ENCODE peak calls at places on chromosomes 12 and 14, in ten cellular contexts. R is neuronal stem cell; G is thyroid gland; T is naive thymus-derived CD4-positive, alpha-beta T cell; I is WERI-Rb-1; B is SK-N-SH; J is GM23248; N is psoas muscle; F is Caco-2; C is uterus. X is an unnamed sample. For H3K27me3, the result is how much of the 10 kb centered on the place peaks cover.

GRCh38 chr12:55797068-55797467 is 20.5 kb downstream of the SARNP start:
- DNase-seq in F (peak), T (peak), C (peak), B (peak), R (peak), N (no peak), G (peak), I (peak), J (peak), X (peak)

GRCh38 chr14:90808759-90809529 is 7.3 kb downstream of the TTC7B start:
- DNase-seq in C (no peak), R (no peak), J (peak), N (peak), F (no peak), B (no peak), G (no peak), T (no peak), I (no peak), X (no peak)

GRCh38 chr12:51593539-51593938 is 2.5 kb downstream of the SCN8A start:
- DNase-seq in R (peak), J (peak), N (no peak), F (peak), B (no peak), T (peak), C (no peak), I (no peak), G (peak), X (peak)

GRCh38 chr12:113159937-113160336 is 10.4 kb downstream of the CFAP73 start:
- DNase-seq in I (peak), F (no peak), R (no peak), G (no peak), T (no peak), B (no peak), C (no peak), J (no peak), N (no peak), X (no peak)

GRCh38 chr14:92408186-92408585 is 85.2 kb downstream of the SLC24A4 start:
- DNase-seq in C (no peak), N (no peak), I (no peak), F (no peak), J (peak), G (no peak), B (no peak), R (no peak), T (no peak), X (peak)

GRCh38 chr12:90987101-90987500 is 17.7 kb downstream of the EPYC start:
- DNase-seq in F (peak), N (no peak), G (no peak), J (no peak), T (no peak), R (no peak), C (no peak), B (no peak), I (no peak), X (no peak)

GRCh38 chr12:74424778-74425177 is 112.9 kb upstream of the ATXN7L3B start:
- DNase-seq in I (no peak), F (no peak), N (no peak), J (no peak), R (no peak), C (no peak), B (no peak), T (no peak), G (no peak), X (no peak)

GRCh38 chr12:14332482-14332881 is 33.0 kb upstream of the ATF7IP start:
- DNase-seq in N (no peak), T (no peak), I (no peak), G (no peak), F (no peak), J (no peak), B (no peak), R (no peak), C (no peak), X (no peak)

GRCh38 chr12:91040356-91040755 is 17.5 kb downstream of the KERA start:
- DNase-seq in B (no peak), N (no peak), C (no peak), T (no peak), F (no peak), R (no peak), G (no peak), J (peak), I (no peak), X (no peak)

GRCh38 chr12:113184098-113184899 is 979 bp downstream of the DDX54 start:
- DNase-seq in G (no peak), T (no peak), J (no peak), N (no peak), I (no peak), B (no peak), C (no peak), F (no peak), R (no peak), X (no peak)

GRCh38 chr12:2523881-2524561 is 270.7 kb upstream of the FKBP4 start:
- DNase-seq in G (no peak), I (peak), C (no peak), R (no peak), N (no peak), T (no peak), F (no peak), B (no peak), J (no peak), X (no peak)

GRCh38 chr12:27922591-27923139 is 49.9 kb downstream of the PTHLH start:
- DNase-seq in N (no peak), F (no peak), T (no peak), G (no peak), B (no peak), I (no peak), J (peak), C (peak), R (no peak), X (no peak)

GRCh38 chr12:122138181-122138580 is 35.8 kb downstream of the IL31 start:
- DNase-seq in C (no peak), R (no peak), F (no peak), N (no peak), I (no peak), T (no peak), G (peak), B (no peak), J (no peak), X (peak)

GRCh38 chr12:52782502-52782901 is 5.4 kb upstream of the KRT76 start:
- DNase-seq in G (no peak), C (no peak), T (no peak), N (no peak), J (no peak), B (no peak), R (no peak), I (no peak), F (no peak), X (no peak)

GRCh38 chr14:65304963-65305362 is 107.6 kb upstream of the FUT8 start:
- DNase-seq in N (no peak), F (no peak), C (no peak), R (no peak), T (no peak), I (no peak), J (no peak), B (no peak), G (no peak), X (no peak)

GRCh38 chr14:65308536-65308935 is 104.0 kb upstream of the FUT8 start:
- DNase-seq in J (no peak), B (no peak), I (no peak), C (no peak), F (no peak), G (no peak), T (no peak), N (no peak), R (no peak), X (no peak)

GRCh38 chr14:65312859-65313258 is 99.7 kb upstream of the FUT8 start:
- DNase-seq in I (no peak), G (no peak), T (no peak), N (no peak), C (no peak), B (no peak), R (no peak), J (no peak), F (no peak), X (no peak)

GRCh38 chr14:65310568-65310967 is 102.0 kb upstream of the FUT8 start:
- DNase-seq in I (no peak), G (no peak), F (no peak), B (no peak), J (no peak), T (no peak), N (no peak), R (no peak), C (no peak), X (no peak)
- H3K27me3 ChIP-seq in I (under half), G (under half), F (under half), B (under half), J (under half), T (under half), N (under half), R (under half), C (under half), X (under half)

GRCh38 chr14:23404331-23404900 is 3.7 kb downstream of the MYH6 start:
- DNase-seq in B (no peak), C (no peak), J (no peak), N (peak), F (no peak), G (no peak), T (no peak), I (no peak), R (no peak), X (no peak)

GRCh38 chr14:23403908-23404307 is 4.2 kb downstream of the MYH6 start:
- DNase-seq in J (no peak), B (no peak), N (no peak), F (no peak), T (no peak), I (no peak), G (no peak), R (no peak), C (no peak), X (no peak)

GRCh38 chr14:23403139-23403438 is 5.0 kb downstream of the MYH6 start:
- DNase-seq in R (no peak), C (no peak), I (no peak), J (no peak), T (no peak), F (no peak), N (no peak), B (no peak), G (no peak), X (no peak)

GRCh38 chr14:23401331-23401730 is 6.7 kb downstream of the MYH6 start:
- DNase-seq in G (no peak), N (peak), R (no peak), B (no peak), F (no peak), J (no peak), T (no peak), C (no peak), I (no peak), X (no peak)

DNA sequence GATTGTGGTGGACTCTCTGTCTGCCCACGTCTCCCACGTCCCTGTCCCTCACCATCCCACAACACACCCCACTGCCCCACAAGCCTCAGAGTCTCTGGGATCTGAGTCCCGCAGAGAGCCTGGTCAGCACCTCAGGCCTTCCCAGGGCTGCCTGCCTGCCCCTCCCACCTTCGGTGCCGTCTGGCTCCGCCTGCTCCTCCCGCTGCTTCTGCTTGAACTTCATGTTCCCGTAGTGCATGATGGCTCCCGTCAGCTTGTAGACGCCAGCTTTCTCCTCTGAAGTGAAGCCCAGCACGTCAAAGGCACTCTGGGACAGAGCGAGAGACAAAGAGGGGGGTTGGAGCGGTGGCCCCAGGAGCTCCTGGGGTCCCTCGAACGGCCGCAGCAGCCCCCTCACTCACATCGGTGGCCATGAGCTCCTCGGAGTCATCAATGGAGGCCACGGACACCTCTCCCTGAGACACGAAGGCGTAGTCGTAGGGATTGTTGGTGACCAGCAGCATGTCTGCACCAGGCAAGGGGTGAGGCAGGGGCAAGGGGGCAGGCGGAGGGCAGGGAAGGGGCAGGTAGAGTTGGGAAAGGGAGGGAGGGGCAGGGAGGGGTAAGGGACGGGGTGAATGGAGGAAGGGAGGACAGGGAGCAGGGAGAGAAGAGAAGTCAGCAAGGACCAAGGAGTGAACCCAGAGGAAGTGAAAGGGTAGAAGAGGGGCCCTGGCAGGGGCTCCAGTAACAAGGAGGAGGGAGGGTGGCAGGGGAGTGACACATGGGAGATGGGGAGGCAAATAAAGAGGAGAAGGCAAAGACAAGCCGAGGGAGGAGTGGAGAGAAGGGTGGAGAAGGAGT is 5.6 kb downstream of the MYH6 start:
- DNase-seq in I (no peak), T (no peak), B (no peak), N (peak), J (peak), R (no peak), F (no peak), C (no peak), G (peak), X (peak)
- H3K27me3 ChIP-seq in I (under half), T (under half), B (under half), N (under half), J (under half), R (under half), F (under half), C (under half), G (under half), X (under half)

GRCh38 chr14:100988956-100989355 is 85.4 kb upstream of the RTL1 start:
- DNase-seq in T (no peak), R (no peak), C (no peak), G (no peak), N (no peak), I (no peak), F (no peak), J (no peak), B (no peak), X (no peak)
- H3K27me3 ChIP-seq in T (under half), R (under half), C (under half), G (under half), N (under half), I (under half), F (under half), J (under half), B (under half), X (under half)

GRCh38 chr14:98404811-98405210 is 867.2 kb downstream of the BCL11B start:
- DNase-seq in F (no peak), N (no peak), B (no peak), G (no peak), C (no peak), T (no peak), J (no peak), I (peak), R (no peak), X (no peak)

GRCh38 chr14:98412431-98412830 is 859.6 kb downstream of the BCL11B start:
- DNase-seq in F (no peak), N (no peak), T (no peak), I (no peak), B (no peak), R (no peak), C (no peak), G (no peak), J (no peak), X (no peak)

GRCh38 chr14:98408024-98408555 is 863.9 kb downstream of the BCL11B start:
- DNase-seq in F (no peak), N (no peak), I (no peak), G (no peak), T (no peak), R (no peak), J (no peak), B (no peak), C (no peak), X (no peak)

GRCh38 chr14:98411154-98411553 is 860.8 kb downstream of the BCL11B start:
- DNase-seq in R (no peak), C (no peak), J (no peak), T (no peak), N (no peak), F (no peak), G (no peak), I (no peak), B (no peak), X (no peak)

GRCh38 chr14:98408713-98409112 is 863.3 kb downstream of the BCL11B start:
- DNase-seq in T (no peak), N (no peak), J (no peak), I (no peak), F (no peak), C (no peak), G (no peak), B (no peak), R (no peak), X (no peak)
- H3K27me3 ChIP-seq in T (under half), N (under half), J (under half), I (half or more), F (under half), C (under half), G (under half), B (under half), R (under half), X (under half)

DNA sequence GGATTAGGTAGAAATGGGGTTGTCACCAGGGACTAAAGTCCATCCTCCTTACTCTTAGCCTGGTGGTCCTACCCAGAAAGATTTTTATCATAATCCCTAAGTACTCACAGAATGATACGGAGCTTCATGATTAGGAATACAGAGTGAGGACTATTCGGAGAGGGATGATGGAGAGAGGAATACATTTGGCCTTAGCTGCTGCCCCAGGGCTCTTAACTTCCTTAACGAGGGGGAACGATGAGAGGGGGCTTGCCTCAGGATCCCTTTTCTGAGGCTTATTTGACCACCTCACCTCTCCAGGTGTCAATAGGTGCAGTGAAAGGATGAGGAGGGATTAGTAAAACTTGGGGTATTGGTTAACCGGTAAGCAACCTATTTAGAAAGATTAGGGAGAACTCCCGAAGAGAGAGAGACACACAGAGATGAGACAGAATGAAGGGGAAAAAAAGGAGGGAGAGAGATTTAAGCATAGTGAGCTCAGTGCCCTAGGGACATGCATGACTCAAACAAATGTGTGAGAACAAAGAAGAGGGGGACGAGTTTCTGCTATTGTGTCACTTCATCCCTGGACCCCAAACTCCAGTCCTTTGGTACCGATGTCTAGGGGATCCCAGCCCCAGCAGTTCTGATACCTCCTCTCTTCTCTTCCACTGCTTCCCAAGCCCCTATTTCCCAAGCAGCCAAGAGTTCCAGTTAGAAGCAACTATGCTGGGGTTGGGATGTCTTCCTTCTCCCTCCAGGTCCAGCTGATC is 1.1 kb downstream of the NFE2 start:
- DNase-seq in F (no peak), R (no peak), T (no peak), I (no peak), J (peak), N (no peak), G (no peak), C (no peak), B (no peak), X (no peak)
- H3K27me3 ChIP-seq in F (under half), R (under half), T (under half), I (under half), J (under half), N (under half), G (under half), C (under half), B (under half), X (under half)

GRCh38 chr14:22456986-22457594 is 131.9 kb downstream of the DAD1 start:
- DNase-seq in I (no peak), F (no peak), B (no peak), C (no peak), N (no peak), J (no peak), R (no peak), T (no peak), G (no peak), X (no peak)
- H3K27me3 ChIP-seq in I (under half), F (under half), B (under half), C (under half), N (under half), J (half or more), R (under half), T (under half), G (under half), X (under half)

DNA sequence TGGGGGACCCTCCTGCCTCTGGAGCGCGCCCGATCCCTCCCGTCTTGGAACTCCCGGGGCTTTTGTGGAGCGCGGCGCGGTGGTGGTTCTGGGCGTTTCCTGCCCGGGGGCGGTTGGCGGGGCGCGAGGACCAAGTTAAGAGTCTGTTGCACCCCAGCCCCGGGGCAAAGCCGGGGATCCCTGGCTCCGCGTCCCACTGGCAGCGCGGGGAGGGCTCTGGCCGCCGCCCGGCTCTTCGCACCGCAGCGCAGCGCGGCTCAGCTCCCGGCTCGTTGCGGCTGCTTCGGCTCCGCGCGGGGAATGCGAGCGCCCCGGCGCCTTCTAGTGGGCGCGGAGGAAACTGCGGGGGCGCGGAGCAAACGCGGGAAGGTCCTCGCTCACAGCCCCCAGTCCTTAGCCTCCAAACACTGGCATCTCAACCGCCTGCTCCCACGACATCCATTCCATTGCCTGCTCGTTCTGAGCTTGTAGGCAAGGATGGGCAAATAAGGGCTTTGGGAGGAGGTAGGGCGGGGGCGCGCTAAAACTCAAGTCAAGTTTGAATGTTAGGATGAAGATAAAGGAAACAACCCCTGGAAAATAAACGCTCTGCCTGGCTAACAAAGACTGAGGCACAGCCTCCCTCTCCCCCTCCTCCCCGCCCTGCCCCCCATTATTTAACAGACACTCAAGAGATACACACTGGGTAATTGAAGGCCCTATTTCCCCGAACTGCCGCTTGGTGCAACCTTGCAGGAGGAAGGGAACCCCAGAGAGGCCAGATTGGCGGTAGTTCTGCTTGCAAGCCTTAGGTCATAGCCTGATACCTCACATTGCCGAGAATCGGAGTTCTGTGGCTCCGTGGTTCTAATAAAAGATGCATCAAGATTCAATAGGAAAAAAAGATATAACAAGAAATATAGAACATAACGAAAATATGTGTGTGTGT is at the start of gene B4GALNT1:
- DNase-seq in J (peak), R (peak), I (peak), C (peak), G (peak), F (peak), N (peak), T (peak), B (peak), X (peak)
- H3K27me3 ChIP-seq in J (under half), R (under half), I (under half), C (under half), G (under half), F (under half), N (under half), T (under half), B (under half), X (half or more)

GRCh38 chr12:6825398-6826124 is 2.6 kb upstream of the P3H3 start:
- DNase-seq in G (peak), T (peak), C (peak), B (peak), N (peak), F (peak), I (peak), R (peak), J (peak), X (peak)

GRCh38 chr12:6826734-6827436 is 1.3 kb upstream of the P3H3 start:
- DNase-seq in N (no peak), R (no peak), I (peak), T (no peak), B (no peak), C (no peak), G (no peak), F (no peak), J (no peak), X (no peak)

GRCh38 chr12:6824962-6825381 is 3.2 kb upstream of the P3H3 start:
- DNase-seq in T (no peak), C (no peak), B (no peak), G (no peak), J (peak), N (no peak), I (no peak), F (no peak), R (no peak), X (no peak)

GRCh38 chr12:6827437-6827894 is 741 bp upstream of the P3H3 start:
- DNase-seq in J (peak), I (peak), R (peak), B (peak), F (peak), T (peak), G (peak), C (peak), N (peak), X (peak)

GRCh38 chr12:6826125-6826733 is 2.0 kb upstream of the P3H3 start:
- DNase-seq in C (no peak), J (no peak), F (no peak), I (no peak), G (no peak), N (no peak), T (no peak), B (no peak), R (no peak), X (no peak)
- H3K27me3 ChIP-seq in C (under half), J (under half), F (under half), I (under half), G (under half), N (under half), T (under half), B (under half), R (under half), X (under half)

GRCh38 chr12:12890492-12890814 is 909 bp upstream of the GPRC5A start:
- DNase-seq in I (peak), B (peak), G (peak), R (no peak), T (no peak), N (no peak), F (no peak), C (peak), J (no peak), X (no peak)
- H3K27me3 ChIP-seq in I (under half), B (under half), G (under half), R (under half), T (under half), N (under half), F (under half), C (under half), J (under half), X (under half)

X was measured in hepatocyte.